ENCODE peak calls at places on chromosomes 16 and 17, in eight cellular contexts. P is lower lobe of right lung, X is fibroblast of lung, Y is ascending aorta, Z is colonic mucosa, L is A549, M is upper lobe of right lung, C is heart left ventricle. S is an unnamed sample. For H3K4me1, the result is how much of the 10 kb centered on the place peaks cover.

GRCh38 chr17:13995856-13996635 is 73.3 kb upstream of the COX10 start:
- DNase-seq in P (no peak), X (no peak), Y (no peak), Z (no peak), L (no peak), M (no peak), C (no peak), S (no peak)

GRCh38 chr16:11075163-11075562 is 130.8 kb downstream of the CLEC16A start:
- DNase-seq in P (no peak), X (no peak), Y (no peak), Z (no peak), L (no peak), M (no peak), C (no peak), S (no peak)

GRCh38 chr17:33560165-33560564 is 267.1 kb upstream of the ASIC2 start:
- DNase-seq in P (no peak), X (peak), Y (no peak), Z (no peak), L (no peak), M (no peak), C (no peak), S (no peak)

GRCh38 chr17:55273579-55274370 is 9.0 kb downstream of the HLF start:
- DNase-seq in P (peak), X (no peak), Y (peak), Z (no peak), L (no peak), M (peak), C (peak), S (peak)

GRCh38 chr17:36994438-36994837 is 45.7 kb downstream of the AATF start:
- DNase-seq in P (no peak), X (peak), Y (no peak), Z (no peak), L (no peak), M (no peak), C (no peak), S (no peak)

GRCh38 chr16:67024384-67024896 is 4.5 kb upstream of the CBFB start:
- DNase-seq in P (no peak), X (no peak), Y (no peak), Z (no peak), L (no peak), M (peak), C (no peak), S (no peak)

GRCh38 chr16:15457958-15458357 is 23.6 kb downstream of the BMERB1 start:
- DNase-seq in P (no peak), X (no peak), Y (no peak), Z (no peak), L (no peak), M (no peak), C (no peak), S (no peak)

GRCh38 chr17:71978435-71978834 is 142.4 kb upstream of the SOX9 start:
- DNase-seq in P (no peak), X (no peak), Y (no peak), Z (no peak), L (no peak), M (no peak), C (no peak), S (no peak)

GRCh38 chr17:8740486-8740885 is 4.2 kb downstream of the CCDC42 start:
- DNase-seq in P (no peak), X (no peak), Y (no peak), Z (no peak), L (no peak), M (no peak), C (no peak), S (no peak)

GRCh38 chr17:41529491-41529915 is 1.4 kb upstream of the KRT19 start:
- DNase-seq in P (no peak), X (no peak), Y (no peak), Z (no peak), L (no peak), M (no peak), C (no peak), S (no peak)
- H3K27ac ChIP-seq in P (peak), X (no peak), Y (peak), Z (peak), L (peak), M (peak), C (no peak), S (no peak)

GRCh38 chr16:27826081-27826892 is 237.2 kb downstream of the GSG1L start:
- DNase-seq in P (no peak), X (no peak), Y (no peak), Z (no peak), L (no peak), M (peak), C (no peak), S (no peak)
- H3K4me1 ChIP-seq in P (under half), X (under half), Y (under half), Z (under half), L (under half), M (under half), C (under half), S (under half)

GRCh38 chr17:28577466-28577824 is 750 bp upstream of the ALDOC start:
- DNase-seq in P (no peak), X (no peak), Y (no peak), Z (no peak), L (no peak), M (no peak), C (no peak), S (no peak)
- H3K27ac ChIP-seq in P (no peak), X (peak), Y (peak), Z (peak), L (no peak), M (no peak), C (no peak), S (no peak)

GRCh38 chr17:76736349-76737081 is 616 bp downstream of the SRSF2 start:
- DNase-seq in P (peak), X (peak), Y (no peak), Z (peak), L (no peak), M (peak), C (peak), S (peak)
- H3K4me1 ChIP-seq in P (half or more), X (under half), Y (half or more), Z (under half), L (under half), M (half or more), C (half or more), S (half or more)

DNA sequence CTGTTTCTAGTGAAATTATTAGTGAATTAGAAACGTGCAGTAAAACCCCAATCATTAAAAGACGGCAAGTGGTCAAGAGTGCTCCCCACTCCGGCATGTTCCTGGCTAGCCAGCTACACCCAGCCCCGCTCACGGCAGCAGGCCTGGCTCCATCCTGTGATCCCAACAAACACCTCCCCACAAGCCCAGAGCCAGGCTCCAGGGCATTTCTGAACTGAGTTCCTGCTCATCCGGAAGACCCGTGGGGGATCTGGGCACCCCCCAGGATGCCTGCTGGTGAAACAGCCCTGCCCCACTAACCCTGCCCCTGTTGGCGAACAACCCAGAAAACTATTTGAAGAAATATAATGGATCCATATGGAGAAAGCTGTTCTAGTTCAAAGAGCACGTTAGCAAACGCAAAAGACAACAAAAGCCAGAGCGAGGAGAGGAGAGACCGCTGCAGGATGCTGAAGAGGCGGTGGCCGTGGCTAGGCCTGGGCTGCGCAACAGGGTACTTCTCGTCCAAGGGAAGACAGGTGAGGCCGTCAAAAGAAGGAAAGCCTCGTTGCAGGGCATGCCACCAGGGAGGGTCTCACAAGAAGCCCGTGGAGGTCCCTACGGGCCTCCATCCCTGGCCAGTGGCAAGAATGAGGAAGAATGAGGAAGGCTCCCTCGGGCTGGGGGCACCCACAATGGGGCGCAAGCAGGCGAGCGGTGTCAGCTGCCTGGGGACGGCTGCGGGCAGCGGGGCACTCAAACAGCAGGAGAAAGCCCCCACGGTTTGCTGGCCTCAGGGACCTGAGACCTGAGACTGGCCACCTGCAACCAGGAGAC is 19.2 kb downstream of the SLC16A3 start:
- DNase-seq in P (peak), X (no peak), Y (no peak), Z (no peak), L (no peak), M (peak), C (no peak), S (no peak)
- H3K27ac ChIP-seq in P (no peak), X (no peak), Y (peak), Z (peak), L (peak), M (no peak), C (peak), S (no peak)

GRCh38 chr16:22400899-22401298 is 26.5 kb upstream of the CDR2 start:
- DNase-seq in P (peak), X (no peak), Y (no peak), Z (no peak), L (no peak), M (no peak), C (no peak), S (no peak)
- H3K4me1 ChIP-seq in P (under half), X (under half), Y (under half), Z (under half), L (under half), M (under half), C (under half), S (under half)

DNA sequence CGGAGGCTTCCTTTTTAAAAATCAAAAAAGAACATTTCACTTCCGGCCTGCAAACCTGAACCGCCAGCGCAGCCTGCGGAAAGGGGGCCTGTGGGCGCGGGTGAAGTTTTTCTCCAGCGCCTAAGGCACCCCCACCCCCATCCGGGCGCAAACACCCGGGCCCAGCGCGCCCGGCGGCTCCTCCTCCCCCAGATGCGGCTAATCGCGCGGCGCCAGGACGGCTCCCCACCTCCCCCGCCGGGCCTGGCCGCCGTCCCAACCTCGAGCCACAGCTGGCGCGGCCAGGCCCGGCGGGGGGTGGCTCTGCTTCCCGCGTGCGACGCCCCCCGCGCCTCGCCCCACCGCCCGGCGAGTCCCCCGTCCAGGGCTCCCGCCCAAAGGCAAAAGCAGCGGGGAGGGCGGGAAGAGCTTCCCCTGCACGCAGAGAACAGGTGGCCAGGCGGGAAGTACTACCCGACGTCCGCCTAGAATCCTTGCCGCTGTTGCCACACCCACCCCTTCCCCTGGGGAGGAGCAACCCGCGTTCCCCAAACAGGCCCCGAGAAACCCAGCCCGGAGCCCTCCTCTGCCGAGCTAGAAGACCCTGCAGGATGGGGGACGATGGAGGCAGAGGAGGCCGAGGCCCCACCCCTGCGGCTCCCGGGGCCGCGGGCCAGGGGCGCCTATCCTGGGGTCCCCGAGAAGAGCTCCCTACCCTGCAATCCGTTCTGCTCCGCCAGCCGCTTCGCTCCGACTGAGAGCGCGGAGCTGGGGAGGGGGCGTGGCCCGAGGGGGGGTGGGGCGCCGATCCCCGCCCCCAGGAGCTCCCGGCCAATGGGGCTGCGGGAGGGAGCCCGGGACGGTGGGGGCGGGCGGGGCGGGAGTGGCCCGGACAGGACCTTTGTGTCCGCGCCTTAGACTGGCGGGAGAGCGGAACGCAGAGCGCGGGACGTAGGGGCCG is at the start of gene CARHSP1:
- DNase-seq in P (peak), X (peak), Y (peak), Z (peak), L (peak), M (peak), C (peak), S (peak)
- H3K27ac ChIP-seq in P (peak), X (peak), Y (peak), Z (peak), L (peak), M (peak), C (peak), S (peak)

GRCh38 chr17:7221281-7222092 is 1.7 kb downstream of the ACADVL start:
- DNase-seq in P (no peak), X (no peak), Y (no peak), Z (no peak), L (no peak), M (no peak), C (no peak), S (no peak)

GRCh38 chr17:7220593-7221280 is 999 bp downstream of the ACADVL start:
- DNase-seq in P (peak), X (peak), Y (no peak), Z (peak), L (peak), M (peak), C (peak), S (no peak)

GRCh38 chr17:7218774-7219173 is 862 bp downstream of the DLG4 start:
- DNase-seq in P (no peak), X (no peak), Y (no peak), Z (no peak), L (no peak), M (no peak), C (no peak), S (no peak)

GRCh38 chr17:7219434-7219811 is 213 bp downstream of the DLG4 start:
- DNase-seq in P (no peak), X (no peak), Y (no peak), Z (no peak), L (no peak), M (no peak), C (no peak), S (no peak)

DNA sequence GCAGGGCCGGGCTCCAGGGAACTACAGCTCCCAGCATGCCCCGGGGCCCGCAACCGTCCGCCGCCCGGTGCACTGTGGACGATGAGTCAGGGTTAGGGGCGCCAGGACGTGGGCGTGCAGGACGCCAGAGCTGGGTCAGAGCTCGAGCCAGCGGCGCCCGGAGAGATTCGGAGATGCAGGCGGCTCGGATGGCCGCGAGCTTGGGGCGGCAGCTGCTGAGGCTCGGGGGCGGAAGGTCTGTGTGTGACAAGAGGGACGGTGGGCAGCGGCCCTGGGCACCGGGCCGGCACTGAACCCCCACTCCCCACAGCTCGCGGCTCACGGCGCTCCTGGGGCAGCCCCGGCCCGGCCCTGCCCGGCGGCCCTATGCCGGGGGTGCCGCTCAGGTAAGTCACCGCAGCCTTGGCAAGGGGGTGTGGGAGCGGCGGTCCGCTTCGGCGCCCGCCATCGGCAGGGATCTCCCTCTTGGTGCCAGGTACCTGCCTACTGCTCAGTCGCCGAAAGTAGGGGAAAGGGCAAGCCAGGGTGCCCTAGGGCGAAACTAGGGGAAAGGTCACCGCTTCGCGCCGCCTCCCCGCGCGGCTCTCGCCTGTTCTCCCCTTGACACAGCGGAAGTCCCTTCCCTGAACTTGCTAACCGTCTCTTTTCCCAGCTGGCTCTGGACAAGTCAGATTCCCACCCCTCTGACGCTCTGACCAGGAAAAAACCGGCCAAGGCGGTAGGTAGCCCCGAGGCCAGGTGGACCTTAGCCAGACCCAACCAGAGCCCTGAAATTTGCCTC is at the start of the genes ACADVL and DLG4:
- DNase-seq in P (peak), X (peak), Y (peak), Z (peak), L (peak), M (peak), C (peak), S (peak)
- H3K4me1 ChIP-seq in P (half or more), X (under half), Y (under half), Z (under half), L (half or more), M (half or more), C (half or more), S (half or more)

GRCh38 chr16:23668225-23668624 is 10.5 kb upstream of the PLK1 start:
- DNase-seq in P (no peak), X (no peak), Y (no peak), Z (no peak), L (no peak), M (no peak), C (no peak), S (no peak)

GRCh38 chr16:23666919-23667659 is 11.6 kb upstream of the PLK1 start:
- DNase-seq in P (no peak), X (no peak), Y (no peak), Z (no peak), L (no peak), M (no peak), C (no peak), S (no peak)

GRCh38 chr16:23668873-23669272 is 9.8 kb upstream of the PLK1 start:
- DNase-seq in P (no peak), X (no peak), Y (no peak), Z (no peak), L (no peak), M (no peak), C (no peak), S (no peak)

GRCh38 chr16:23663918-23664317 is 14.8 kb upstream of the PLK1 start:
- DNase-seq in P (no peak), X (no peak), Y (no peak), Z (no peak), L (no peak), M (no peak), C (no peak), S (no peak)
- H3K27ac ChIP-seq in P (no peak), X (no peak), Y (no peak), Z (no peak), L (no peak), M (no peak), C (no peak), S (no peak)

GRCh38 chr16:85005278-85006069 is 5.9 kb downstream of the ZDHHC7 start:
- DNase-seq in P (peak), X (peak), Y (no peak), Z (no peak), L (no peak), M (no peak), C (no peak), S (no peak)
- H3K4me1 ChIP-seq in P (half or more), X (under half), Y (half or more), Z (under half), L (half or more), M (half or more), C (half or more), S (half or more)

S was measured in heart right ventricle.